ENCODE peak calls at places on chromosomes 4 and X, in nine cellular contexts. One of them, this sample, is unnamed.

GRCh38 chr4:336099-336892 is 1.3 kb upstream of the ZNF141 start:
- DNase-seq in suprapubic skin: peak
- DNase-seq in A549: no peak
- DNase-seq in mammary epithelial cell: no peak
- DNase-seq in brain microvascular endothelial cell: no peak
- DNase-seq in GM06990: peak
- DNase-seq in hepatocyte: peak
- DNase-seq in GM12865: peak
- DNase-seq in astrocyte of the spinal cord: no peak
- DNase-seq in this sample: peak

GRCh38 chr4:14701389-14701788 is 300.9 kb upstream of the CPEB2 start:
- DNase-seq in suprapubic skin: no peak
- DNase-seq in A549: no peak
- DNase-seq in mammary epithelial cell: no peak
- DNase-seq in brain microvascular endothelial cell: no peak
- DNase-seq in GM06990: no peak
- DNase-seq in hepatocyte: no peak
- DNase-seq in GM12865: no peak
- DNase-seq in astrocyte of the spinal cord: no peak
- DNase-seq in this sample: no peak

GRCh38 chr4:83535520-83535944 is 376 bp upstream of the GPAT3 start:
- DNase-seq in suprapubic skin: peak
- DNase-seq in A549: no peak
- DNase-seq in mammary epithelial cell: peak
- DNase-seq in brain microvascular endothelial cell: peak
- DNase-seq in GM06990: no peak
- DNase-seq in hepatocyte: peak
- DNase-seq in GM12865: peak
- DNase-seq in astrocyte of the spinal cord: peak
- DNase-seq in this sample: peak

GRCh38 chrX:134810211-134810610 is 151.9 kb upstream of the PLAC1 start:
- DNase-seq in suprapubic skin: no peak
- DNase-seq in A549: no peak
- DNase-seq in mammary epithelial cell: no peak
- DNase-seq in brain microvascular endothelial cell: no peak
- DNase-seq in GM06990: no peak
- DNase-seq in hepatocyte: no peak
- DNase-seq in GM12865: no peak
- DNase-seq in astrocyte of the spinal cord: no peak
- DNase-seq in this sample: no peak

GRCh38 chrX:130539721-130540321 is 138.0 kb downstream of the RBMX2 start:
- DNase-seq in suprapubic skin: no peak
- DNase-seq in A549: peak
- DNase-seq in mammary epithelial cell: peak
- DNase-seq in brain microvascular endothelial cell: peak
- DNase-seq in GM06990: no peak
- DNase-seq in hepatocyte: peak
- DNase-seq in GM12865: peak
- DNase-seq in astrocyte of the spinal cord: peak
- DNase-seq in this sample: peak

GRCh38 chr4:26248647-26249046 is 72.2 kb upstream of the RBPJ start:
- DNase-seq in suprapubic skin: no peak
- DNase-seq in A549: no peak
- DNase-seq in mammary epithelial cell: no peak
- DNase-seq in brain microvascular endothelial cell: peak
- DNase-seq in GM06990: no peak
- DNase-seq in hepatocyte: no peak
- DNase-seq in GM12865: no peak
- DNase-seq in astrocyte of the spinal cord: peak
- DNase-seq in this sample: peak

GRCh38 chr4:1577818-1578217 is 106.3 kb downstream of the FAM53A start:
- DNase-seq in suprapubic skin: peak
- DNase-seq in A549: no peak
- DNase-seq in mammary epithelial cell: no peak
- DNase-seq in brain microvascular endothelial cell: no peak
- DNase-seq in GM06990: no peak
- DNase-seq in hepatocyte: no peak
- DNase-seq in GM12865: no peak
- DNase-seq in astrocyte of the spinal cord: no peak
- DNase-seq in this sample: no peak

GRCh38 chr4:16887887-16888286 is 10.6 kb downstream of the LDB2 start:
- DNase-seq in suprapubic skin: no peak
- DNase-seq in A549: peak
- DNase-seq in mammary epithelial cell: no peak
- DNase-seq in brain microvascular endothelial cell: no peak
- DNase-seq in GM06990: no peak
- DNase-seq in hepatocyte: no peak
- DNase-seq in GM12865: peak
- DNase-seq in astrocyte of the spinal cord: no peak
- DNase-seq in this sample: no peak

GRCh38 chr4:126097155-126097554 is 782.4 kb downstream of the FAT4 start:
- DNase-seq in suprapubic skin: no peak
- DNase-seq in A549: no peak
- DNase-seq in mammary epithelial cell: no peak
- DNase-seq in brain microvascular endothelial cell: no peak
- DNase-seq in GM06990: no peak
- DNase-seq in hepatocyte: no peak
- DNase-seq in GM12865: no peak
- DNase-seq in astrocyte of the spinal cord: no peak
- DNase-seq in this sample: no peak

GRCh38 chr4:139419388-139419914 is 34.5 kb upstream of the RAB33B start:
- DNase-seq in suprapubic skin: peak
- DNase-seq in A549: no peak
- DNase-seq in mammary epithelial cell: peak
- DNase-seq in brain microvascular endothelial cell: peak
- DNase-seq in GM06990: peak
- DNase-seq in hepatocyte: peak
- DNase-seq in GM12865: peak
- DNase-seq in astrocyte of the spinal cord: peak
- DNase-seq in this sample: peak

GRCh38 chr4:18669390-18669789 is 647.8 kb upstream of the LCORL start:
- DNase-seq in suprapubic skin: no peak
- DNase-seq in A549: no peak
- DNase-seq in mammary epithelial cell: no peak
- DNase-seq in brain microvascular endothelial cell: no peak
- DNase-seq in GM06990: no peak
- DNase-seq in hepatocyte: no peak
- DNase-seq in GM12865: no peak
- DNase-seq in astrocyte of the spinal cord: no peak
- DNase-seq in this sample: no peak

GRCh38 chr4:112348488-112349158 is 51.5 kb downstream of the ALPK1 start:
- DNase-seq in suprapubic skin: peak
- DNase-seq in A549: peak
- DNase-seq in mammary epithelial cell: peak
- DNase-seq in brain microvascular endothelial cell: peak
- DNase-seq in GM06990: no peak
- DNase-seq in hepatocyte: peak
- DNase-seq in GM12865: no peak
- DNase-seq in astrocyte of the spinal cord: peak
- DNase-seq in this sample: peak

GRCh38 chr4:123547167-123547817 is 150.7 kb downstream of the SPRY1 start:
- DNase-seq in suprapubic skin: peak
- DNase-seq in A549: no peak
- DNase-seq in mammary epithelial cell: peak
- DNase-seq in brain microvascular endothelial cell: no peak
- DNase-seq in GM06990: no peak
- DNase-seq in hepatocyte: peak
- DNase-seq in GM12865: no peak
- DNase-seq in astrocyte of the spinal cord: no peak
- DNase-seq in this sample: no peak

GRCh38 chrX:71534773-71535544 is 2.1 kb downstream of the OGT start:
- DNase-seq in suprapubic skin: no peak
- DNase-seq in A549: no peak
- DNase-seq in mammary epithelial cell: no peak
- DNase-seq in brain microvascular endothelial cell: no peak
- DNase-seq in GM06990: no peak
- DNase-seq in hepatocyte: no peak
- DNase-seq in GM12865: no peak
- DNase-seq in astrocyte of the spinal cord: no peak
- DNase-seq in this sample: no peak

GRCh38 chrX:110086162-110086915 is 83.4 kb downstream of the TMEM164 start:
- DNase-seq in suprapubic skin: no peak
- DNase-seq in A549: peak
- DNase-seq in mammary epithelial cell: no peak
- DNase-seq in brain microvascular endothelial cell: peak
- DNase-seq in GM06990: no peak
- DNase-seq in hepatocyte: no peak
- DNase-seq in GM12865: no peak
- DNase-seq in astrocyte of the spinal cord: peak
- DNase-seq in this sample: peak

GRCh38 chrX:76026751-76027150 is 146.1 kb upstream of the PBDC1 start:
- DNase-seq in suprapubic skin: no peak
- DNase-seq in A549: no peak
- DNase-seq in mammary epithelial cell: no peak
- DNase-seq in brain microvascular endothelial cell: no peak
- DNase-seq in GM06990: no peak
- DNase-seq in hepatocyte: no peak
- DNase-seq in GM12865: no peak
- DNase-seq in astrocyte of the spinal cord: no peak
- DNase-seq in this sample: no peak

GRCh38 chrX:106726485-106727437 is at the start of gene RNF128:
- DNase-seq in suprapubic skin: peak
- DNase-seq in A549: peak
- DNase-seq in mammary epithelial cell: peak
- DNase-seq in brain microvascular endothelial cell: peak
- DNase-seq in GM06990: no peak
- DNase-seq in hepatocyte: peak
- DNase-seq in GM12865: no peak
- DNase-seq in astrocyte of the spinal cord: peak
- DNase-seq in this sample: no peak

GRCh38 chrX:67523002-67523711 is 20.7 kb upstream of the AR start:
- DNase-seq in suprapubic skin: no peak
- DNase-seq in A549: no peak
- DNase-seq in mammary epithelial cell: no peak
- DNase-seq in brain microvascular endothelial cell: no peak
- DNase-seq in GM06990: no peak
- DNase-seq in hepatocyte: no peak
- DNase-seq in GM12865: no peak
- DNase-seq in astrocyte of the spinal cord: no peak
- DNase-seq in this sample: no peak

GRCh38 chr4:185004562-185005208 is 13.6 kb upstream of the HELT start:
- DNase-seq in suprapubic skin: no peak
- DNase-seq in A549: no peak
- DNase-seq in mammary epithelial cell: no peak
- DNase-seq in brain microvascular endothelial cell: no peak
- DNase-seq in GM06990: no peak
- DNase-seq in hepatocyte: no peak
- DNase-seq in GM12865: no peak
- DNase-seq in astrocyte of the spinal cord: peak
- DNase-seq in this sample: no peak
- H3K4me3 ChIP-seq in suprapubic skin: peak
- H3K4me3 ChIP-seq in A549: peak
- H3K4me3 ChIP-seq in mammary epithelial cell: no peak
- H3K4me3 ChIP-seq in brain microvascular endothelial cell: peak
- H3K4me3 ChIP-seq in GM06990: no peak
- H3K4me3 ChIP-seq in hepatocyte: no peak
- H3K4me3 ChIP-seq in GM12865: no peak
- H3K4me3 ChIP-seq in astrocyte of the spinal cord: peak
- H3K4me3 ChIP-seq in this sample: no peak

DNA sequence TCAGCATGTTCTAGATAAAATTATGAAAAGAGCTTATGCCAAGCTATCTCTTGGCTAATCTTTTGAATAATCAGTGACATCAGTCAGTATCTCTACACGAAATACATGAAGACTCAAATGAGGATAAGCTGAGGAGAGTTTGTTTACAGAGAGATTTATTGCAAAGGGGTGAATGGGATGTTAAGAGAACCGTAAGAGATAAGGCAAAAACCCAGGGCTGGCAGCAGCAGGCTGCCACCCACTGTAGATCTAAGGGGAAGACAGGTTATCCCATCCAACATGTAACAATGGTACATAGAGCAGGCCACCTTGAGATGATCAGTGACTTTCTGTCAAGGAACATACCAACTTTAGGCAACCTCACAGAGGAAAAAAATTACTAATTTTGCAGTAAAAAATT is 432.1 kb upstream of the NR3C2 start:
- DNase-seq in suprapubic skin: no peak
- DNase-seq in A549: no peak
- DNase-seq in mammary epithelial cell: no peak
- DNase-seq in brain microvascular endothelial cell: no peak
- DNase-seq in GM06990: no peak
- DNase-seq in hepatocyte: peak
- DNase-seq in GM12865: no peak
- DNase-seq in astrocyte of the spinal cord: no peak
- DNase-seq in this sample: no peak
- TF ChIP-seq CTCF in suprapubic skin: no peak
- TF ChIP-seq CTCF in A549: no peak
- TF ChIP-seq CTCF in mammary epithelial cell: no peak
- TF ChIP-seq CTCF in brain microvascular endothelial cell: no peak
- TF ChIP-seq CTCF in GM06990: no peak
- TF ChIP-seq CTCF in hepatocyte: peak
- TF ChIP-seq CTCF in GM12865: no peak
- TF ChIP-seq CTCF in astrocyte of the spinal cord: no peak
- TF ChIP-seq CTCF in this sample: no peak

GRCh38 chrX:20352504-20352903 is 85.8 kb upstream of the RPS6KA3 start:
- DNase-seq in suprapubic skin: no peak
- DNase-seq in A549: no peak
- DNase-seq in mammary epithelial cell: no peak
- DNase-seq in brain microvascular endothelial cell: no peak
- DNase-seq in GM06990: peak
- DNase-seq in hepatocyte: no peak
- DNase-seq in GM12865: peak
- DNase-seq in astrocyte of the spinal cord: no peak
- DNase-seq in this sample: no peak
- H3K4me3 ChIP-seq in suprapubic skin: no peak
- H3K4me3 ChIP-seq in A549: no peak
- H3K4me3 ChIP-seq in mammary epithelial cell: no peak
- H3K4me3 ChIP-seq in brain microvascular endothelial cell: no peak
- H3K4me3 ChIP-seq in GM06990: no peak
- H3K4me3 ChIP-seq in hepatocyte: no peak
- H3K4me3 ChIP-seq in GM12865: no peak
- H3K4me3 ChIP-seq in astrocyte of the spinal cord: no peak
- H3K4me3 ChIP-seq in this sample: no peak

GRCh38 chr4:37889849-37890500 is 909 bp upstream of the TBC1D1 start:
- DNase-seq in suprapubic skin: no peak
- DNase-seq in A549: no peak
- DNase-seq in mammary epithelial cell: no peak
- DNase-seq in brain microvascular endothelial cell: no peak
- DNase-seq in GM06990: peak
- DNase-seq in hepatocyte: peak
- DNase-seq in GM12865: no peak
- DNase-seq in astrocyte of the spinal cord: no peak
- DNase-seq in this sample: no peak

GRCh38 chr4:37879365-37879764 is 11.5 kb upstream of the TBC1D1 start:
- DNase-seq in suprapubic skin: no peak
- DNase-seq in A549: no peak
- DNase-seq in mammary epithelial cell: no peak
- DNase-seq in brain microvascular endothelial cell: no peak
- DNase-seq in GM06990: no peak
- DNase-seq in hepatocyte: no peak
- DNase-seq in GM12865: no peak
- DNase-seq in astrocyte of the spinal cord: no peak
- DNase-seq in this sample: no peak

GRCh38 chr4:37885496-37885895 is 5.4 kb upstream of the TBC1D1 start:
- DNase-seq in suprapubic skin: no peak
- DNase-seq in A549: no peak
- DNase-seq in mammary epithelial cell: no peak
- DNase-seq in brain microvascular endothelial cell: peak
- DNase-seq in GM06990: no peak
- DNase-seq in hepatocyte: peak
- DNase-seq in GM12865: no peak
- DNase-seq in astrocyte of the spinal cord: no peak
- DNase-seq in this sample: peak

GRCh38 chr4:37882665-37883296 is 8.1 kb upstream of the TBC1D1 start:
- DNase-seq in suprapubic skin: no peak
- DNase-seq in A549: peak
- DNase-seq in mammary epithelial cell: peak
- DNase-seq in brain microvascular endothelial cell: no peak
- DNase-seq in GM06990: no peak
- DNase-seq in hepatocyte: no peak
- DNase-seq in GM12865: no peak
- DNase-seq in astrocyte of the spinal cord: no peak
- DNase-seq in this sample: no peak

GRCh38 chr4:37884855-37885487 is 5.9 kb upstream of the TBC1D1 start:
- DNase-seq in suprapubic skin: no peak
- DNase-seq in A549: no peak
- DNase-seq in mammary epithelial cell: no peak
- DNase-seq in brain microvascular endothelial cell: no peak
- DNase-seq in GM06990: no peak
- DNase-seq in hepatocyte: no peak
- DNase-seq in GM12865: no peak
- DNase-seq in astrocyte of the spinal cord: no peak
- DNase-seq in this sample: no peak
- TF ChIP-seq CTCF in suprapubic skin: no peak
- TF ChIP-seq CTCF in A549: no peak
- TF ChIP-seq CTCF in mammary epithelial cell: no peak
- TF ChIP-seq CTCF in brain microvascular endothelial cell: no peak
- TF ChIP-seq CTCF in GM06990: no peak
- TF ChIP-seq CTCF in hepatocyte: no peak
- TF ChIP-seq CTCF in GM12865: no peak
- TF ChIP-seq CTCF in astrocyte of the spinal cord: no peak
- TF ChIP-seq CTCF in this sample: no peak